ENCODE peak calls at places on chromosomes 1 and 21, in ten cellular contexts. One of them, this sample, is unnamed.

GRCh38 chr1:88276158-88276557 is 407.9 kb upstream of the PKN2 start:
- DNase-seq in NCI-H2171 treated with DMSO at 0.1 percent for 48 hours: no peak
- DNase-seq in NCI-H1694: no peak
- DNase-seq in ovary: no peak
- DNase-seq in kidney tubule cell: peak; percentile 86
- DNase-seq in anterior cingulate cortex: no peak
- DNase-seq in substantia nigra: no peak
- DNase-seq in activated effector memory CD4-positive, alpha-beta T cell treated with Interleukin-2 at 50 U/mL for 16 hours: no peak
- DNase-seq in posterior vena cava: no peak
- DNase-seq in NCI-H510A: no peak
- DNase-seq in this sample: no peak

GRCh38 chr1:198680174-198680871 is 41.5 kb downstream of the PTPRC start:
- DNase-seq in NCI-H2171 treated with DMSO at 0.1 percent for 48 hours: no peak
- DNase-seq in substantia nigra: no peak
- DNase-seq in kidney tubule cell: no peak
- DNase-seq in NCI-H510A: no peak
- DNase-seq in anterior cingulate cortex: no peak
- DNase-seq in activated effector memory CD4-positive, alpha-beta T cell treated with Interleukin-2 at 50 U/mL for 16 hours: no peak
- DNase-seq in ovary: no peak
- DNase-seq in posterior vena cava: no peak
- DNase-seq in NCI-H1694: no peak
- DNase-seq in this sample: no peak

GRCh38 chr1:8560611-8561544 is 243.0 kb downstream of the SLC45A1 start:
- DNase-seq in NCI-H1694: peak; percentile 30
- DNase-seq in substantia nigra: no peak
- DNase-seq in posterior vena cava: no peak
- DNase-seq in NCI-H2171 treated with DMSO at 0.1 percent for 48 hours: peak; percentile 76
- DNase-seq in anterior cingulate cortex: no peak
- DNase-seq in ovary: no peak
- DNase-seq in kidney tubule cell: peak; percentile 73
- DNase-seq in activated effector memory CD4-positive, alpha-beta T cell treated with Interleukin-2 at 50 U/mL for 16 hours: no peak
- DNase-seq in NCI-H510A: peak; percentile 65
- DNase-seq in this sample: peak; percentile 24

GRCh38 chr1:8408151-8408839 is 90.4 kb downstream of the SLC45A1 start:
- DNase-seq in kidney tubule cell: no peak
- DNase-seq in ovary: peak; percentile 86
- DNase-seq in posterior vena cava: peak; percentile 88
- DNase-seq in anterior cingulate cortex: no peak
- DNase-seq in NCI-H2171 treated with DMSO at 0.1 percent for 48 hours: no peak
- DNase-seq in NCI-H510A: no peak
- DNase-seq in substantia nigra: no peak
- DNase-seq in NCI-H1694: no peak
- DNase-seq in activated effector memory CD4-positive, alpha-beta T cell treated with Interleukin-2 at 50 U/mL for 16 hours: no peak
- DNase-seq in this sample: peak; percentile 86

GRCh38 chr1:8497196-8497878 is 179.4 kb downstream of the SLC45A1 start:
- DNase-seq in ovary: no peak
- DNase-seq in NCI-H510A: no peak
- DNase-seq in NCI-H2171 treated with DMSO at 0.1 percent for 48 hours: no peak
- DNase-seq in substantia nigra: no peak
- DNase-seq in activated effector memory CD4-positive, alpha-beta T cell treated with Interleukin-2 at 50 U/mL for 16 hours: no peak
- DNase-seq in kidney tubule cell: peak; percentile 68
- DNase-seq in NCI-H1694: no peak
- DNase-seq in anterior cingulate cortex: no peak
- DNase-seq in posterior vena cava: no peak
- DNase-seq in this sample: no peak

GRCh38 chr1:214503553-214503952 is 47.8 kb downstream of the PTPN14 start:
- DNase-seq in NCI-H510A: no peak
- DNase-seq in ovary: no peak
- DNase-seq in NCI-H2171 treated with DMSO at 0.1 percent for 48 hours: no peak
- DNase-seq in anterior cingulate cortex: no peak
- DNase-seq in activated effector memory CD4-positive, alpha-beta T cell treated with Interleukin-2 at 50 U/mL for 16 hours: no peak
- DNase-seq in posterior vena cava: no peak
- DNase-seq in substantia nigra: no peak
- DNase-seq in kidney tubule cell: no peak
- DNase-seq in NCI-H1694: no peak
- DNase-seq in this sample: no peak

GRCh38 chr1:44571712-44572571 is 102.3 kb downstream of the TMEM53 start:
- DNase-seq in posterior vena cava: no peak
- DNase-seq in substantia nigra: no peak
- DNase-seq in activated effector memory CD4-positive, alpha-beta T cell treated with Interleukin-2 at 50 U/mL for 16 hours: no peak
- DNase-seq in anterior cingulate cortex: no peak
- DNase-seq in NCI-H2171 treated with DMSO at 0.1 percent for 48 hours: peak; percentile 38
- DNase-seq in NCI-H510A: no peak
- DNase-seq in ovary: no peak
- DNase-seq in NCI-H1694: peak; percentile 39
- DNase-seq in kidney tubule cell: peak; percentile 25
- DNase-seq in this sample: no peak

GRCh38 chr1:241992734-241993133 is 6.2 kb downstream of the MAP1LC3C start:
- DNase-seq in NCI-H2171 treated with DMSO at 0.1 percent for 48 hours: no peak
- DNase-seq in ovary: no peak
- DNase-seq in posterior vena cava: no peak
- DNase-seq in activated effector memory CD4-positive, alpha-beta T cell treated with Interleukin-2 at 50 U/mL for 16 hours: no peak
- DNase-seq in substantia nigra: no peak
- DNase-seq in NCI-H510A: no peak
- DNase-seq in kidney tubule cell: peak; percentile 58
- DNase-seq in NCI-H1694: no peak
- DNase-seq in anterior cingulate cortex: no peak
- DNase-seq in this sample: no peak

GRCh38 chr1:153697191-153697872 is 18.8 kb downstream of the NPR1 start:
- DNase-seq in kidney tubule cell: peak; percentile 36
- DNase-seq in posterior vena cava: peak; percentile 93
- DNase-seq in activated effector memory CD4-positive, alpha-beta T cell treated with Interleukin-2 at 50 U/mL for 16 hours: no peak
- DNase-seq in NCI-H510A: no peak
- DNase-seq in ovary: peak; percentile 91
- DNase-seq in substantia nigra: no peak
- DNase-seq in NCI-H1694: no peak
- DNase-seq in anterior cingulate cortex: no peak
- DNase-seq in NCI-H2171 treated with DMSO at 0.1 percent for 48 hours: no peak
- DNase-seq in this sample: no peak

GRCh38 chr1:36136535-36136934 is 11.5 kb upstream of the COL8A2 start:
- DNase-seq in activated effector memory CD4-positive, alpha-beta T cell treated with Interleukin-2 at 50 U/mL for 16 hours: no peak
- DNase-seq in substantia nigra: no peak
- DNase-seq in NCI-H1694: no peak
- DNase-seq in anterior cingulate cortex: no peak
- DNase-seq in kidney tubule cell: peak; percentile 59
- DNase-seq in NCI-H510A: no peak
- DNase-seq in posterior vena cava: no peak
- DNase-seq in NCI-H2171 treated with DMSO at 0.1 percent for 48 hours: no peak
- DNase-seq in ovary: no peak
- DNase-seq in this sample: peak; percentile 77

GRCh38 chr1:198756470-198756869 is 117.6 kb downstream of the PTPRC start:
- DNase-seq in activated effector memory CD4-positive, alpha-beta T cell treated with Interleukin-2 at 50 U/mL for 16 hours: no peak
- DNase-seq in NCI-H1694: no peak
- DNase-seq in anterior cingulate cortex: no peak
- DNase-seq in NCI-H510A: no peak
- DNase-seq in substantia nigra: no peak
- DNase-seq in posterior vena cava: no peak
- DNase-seq in ovary: no peak
- DNase-seq in NCI-H2171 treated with DMSO at 0.1 percent for 48 hours: peak; percentile 16
- DNase-seq in kidney tubule cell: peak; percentile 23
- DNase-seq in this sample: no peak

GRCh38 chr1:16162163-16162822 is 6.4 kb upstream of the EPHA2 start:
- DNase-seq in NCI-H510A: no peak
- DNase-seq in NCI-H1694: no peak
- DNase-seq in anterior cingulate cortex: no peak
- DNase-seq in substantia nigra: no peak
- DNase-seq in kidney tubule cell: no peak
- DNase-seq in posterior vena cava: no peak
- DNase-seq in activated effector memory CD4-positive, alpha-beta T cell treated with Interleukin-2 at 50 U/mL for 16 hours: peak; percentile 67
- DNase-seq in NCI-H2171 treated with DMSO at 0.1 percent for 48 hours: no peak
- DNase-seq in ovary: peak; percentile 21
- DNase-seq in this sample: no peak

GRCh38 chr1:155091071-155092051 is 12.7 kb downstream of the EFNA3 start:
- DNase-seq in NCI-H510A: no peak
- DNase-seq in substantia nigra: peak; percentile 48
- DNase-seq in NCI-H2171 treated with DMSO at 0.1 percent for 48 hours: peak; percentile 65
- DNase-seq in ovary: peak; percentile 70
- DNase-seq in NCI-H1694: peak; percentile 94
- DNase-seq in anterior cingulate cortex: peak; percentile 69
- DNase-seq in kidney tubule cell: peak; percentile 69
- DNase-seq in posterior vena cava: peak; percentile 94
- DNase-seq in activated effector memory CD4-positive, alpha-beta T cell treated with Interleukin-2 at 50 U/mL for 16 hours: peak; percentile 61
- DNase-seq in this sample: peak; percentile 63

GRCh38 chr1:72937905-72938304 is 655.6 kb upstream of the NEGR1 start:
- DNase-seq in activated effector memory CD4-positive, alpha-beta T cell treated with Interleukin-2 at 50 U/mL for 16 hours: no peak
- DNase-seq in anterior cingulate cortex: no peak
- DNase-seq in posterior vena cava: no peak
- DNase-seq in substantia nigra: no peak
- DNase-seq in ovary: no peak
- DNase-seq in NCI-H1694: no peak
- DNase-seq in kidney tubule cell: no peak
- DNase-seq in NCI-H2171 treated with DMSO at 0.1 percent for 48 hours: no peak
- DNase-seq in NCI-H510A: no peak
- DNase-seq in this sample: no peak

GRCh38 chr1:172359531-172359991 is 60.9 kb upstream of the C1orf105 start:
- DNase-seq in activated effector memory CD4-positive, alpha-beta T cell treated with Interleukin-2 at 50 U/mL for 16 hours: no peak
- DNase-seq in kidney tubule cell: peak; percentile 79
- DNase-seq in NCI-H2171 treated with DMSO at 0.1 percent for 48 hours: peak; percentile 80
- DNase-seq in NCI-H510A: no peak
- DNase-seq in ovary: no peak
- DNase-seq in posterior vena cava: no peak
- DNase-seq in anterior cingulate cortex: no peak
- DNase-seq in substantia nigra: no peak
- DNase-seq in NCI-H1694: peak; percentile 35
- DNase-seq in this sample: peak; percentile 60

GRCh38 chr1:232952514-232953175 is 2.2 kb downstream of the NTPCR start:
- DNase-seq in substantia nigra: no peak
- DNase-seq in activated effector memory CD4-positive, alpha-beta T cell treated with Interleukin-2 at 50 U/mL for 16 hours: no peak
- DNase-seq in posterior vena cava: no peak
- DNase-seq in anterior cingulate cortex: no peak
- DNase-seq in NCI-H1694: peak; percentile 52
- DNase-seq in NCI-H510A: peak; percentile 40
- DNase-seq in NCI-H2171 treated with DMSO at 0.1 percent for 48 hours: peak; percentile 67
- DNase-seq in kidney tubule cell: peak; percentile 81
- DNase-seq in ovary: no peak
- DNase-seq in this sample: peak; percentile 24

GRCh38 chr1:31944205-31945089 is 6.3 kb upstream of the PTP4A2 start:
- DNase-seq in NCI-H1694: no peak
- DNase-seq in activated effector memory CD4-positive, alpha-beta T cell treated with Interleukin-2 at 50 U/mL for 16 hours: peak; percentile 81
- DNase-seq in kidney tubule cell: peak; percentile 62
- DNase-seq in NCI-H2171 treated with DMSO at 0.1 percent for 48 hours: no peak
- DNase-seq in NCI-H510A: peak; percentile 31
- DNase-seq in ovary: peak; percentile 94
- DNase-seq in anterior cingulate cortex: no peak
- DNase-seq in posterior vena cava: peak; percentile 97
- DNase-seq in substantia nigra: peak; percentile 32
- DNase-seq in this sample: peak; percentile 66

GRCh38 chr1:54811066-54811465 is 9.9 kb upstream of the TTC22 start:
- DNase-seq in anterior cingulate cortex: no peak
- DNase-seq in NCI-H510A: no peak
- DNase-seq in NCI-H1694: no peak
- DNase-seq in activated effector memory CD4-positive, alpha-beta T cell treated with Interleukin-2 at 50 U/mL for 16 hours: no peak
- DNase-seq in kidney tubule cell: no peak
- DNase-seq in ovary: no peak
- DNase-seq in NCI-H2171 treated with DMSO at 0.1 percent for 48 hours: no peak
- DNase-seq in posterior vena cava: peak; percentile 47
- DNase-seq in substantia nigra: no peak
- DNase-seq in this sample: no peak

GRCh38 chr1:241612533-241613505 is 27.4 kb downstream of the CHML start:
- DNase-seq in ovary: no peak
- DNase-seq in NCI-H510A: no peak
- DNase-seq in NCI-H1694: no peak
- DNase-seq in kidney tubule cell: peak; percentile 90
- DNase-seq in activated effector memory CD4-positive, alpha-beta T cell treated with Interleukin-2 at 50 U/mL for 16 hours: no peak
- DNase-seq in anterior cingulate cortex: no peak
- DNase-seq in posterior vena cava: no peak
- DNase-seq in substantia nigra: no peak
- DNase-seq in NCI-H2171 treated with DMSO at 0.1 percent for 48 hours: no peak
- DNase-seq in this sample: no peak

GRCh38 chr21:39650306-39650705 is 37.6 kb downstream of the B3GALT5 start:
- DNase-seq in ovary: no peak
- DNase-seq in substantia nigra: no peak
- DNase-seq in kidney tubule cell: no peak
- DNase-seq in NCI-H1694: no peak
- DNase-seq in posterior vena cava: no peak
- DNase-seq in activated effector memory CD4-positive, alpha-beta T cell treated with Interleukin-2 at 50 U/mL for 16 hours: no peak
- DNase-seq in anterior cingulate cortex: no peak
- DNase-seq in NCI-H510A: no peak
- DNase-seq in NCI-H2171 treated with DMSO at 0.1 percent for 48 hours: no peak
- DNase-seq in this sample: no peak

GRCh38 chr21:15433091-15433490 is 296.7 kb upstream of the USP25 start:
- DNase-seq in kidney tubule cell: peak; percentile 31
- DNase-seq in anterior cingulate cortex: no peak
- DNase-seq in activated effector memory CD4-positive, alpha-beta T cell treated with Interleukin-2 at 50 U/mL for 16 hours: no peak
- DNase-seq in ovary: no peak
- DNase-seq in NCI-H510A: no peak
- DNase-seq in NCI-H2171 treated with DMSO at 0.1 percent for 48 hours: no peak
- DNase-seq in posterior vena cava: no peak
- DNase-seq in substantia nigra: no peak
- DNase-seq in NCI-H1694: no peak
- DNase-seq in this sample: no peak

GRCh38 chr1:95068956-95069710 is 3.6 kb downstream of the ALG14 start:
- DNase-seq in activated effector memory CD4-positive, alpha-beta T cell treated with Interleukin-2 at 50 U/mL for 16 hours: no peak
- DNase-seq in posterior vena cava: no peak
- DNase-seq in NCI-H510A: no peak
- DNase-seq in NCI-H1694: no peak
- DNase-seq in substantia nigra: no peak
- DNase-seq in anterior cingulate cortex: no peak
- DNase-seq in NCI-H2171 treated with DMSO at 0.1 percent for 48 hours: no peak
- DNase-seq in kidney tubule cell: peak; percentile 74
- DNase-seq in ovary: no peak
- DNase-seq in this sample: no peak

GRCh38 chr1:154931940-154932487 is 4.5 kb downstream of the PMVK start:
- DNase-seq in ovary: no peak
- DNase-seq in posterior vena cava: no peak
- DNase-seq in kidney tubule cell: peak; percentile 72
- DNase-seq in activated effector memory CD4-positive, alpha-beta T cell treated with Interleukin-2 at 50 U/mL for 16 hours: no peak
- DNase-seq in anterior cingulate cortex: no peak
- DNase-seq in NCI-H2171 treated with DMSO at 0.1 percent for 48 hours: no peak
- DNase-seq in NCI-H510A: no peak
- DNase-seq in substantia nigra: no peak
- DNase-seq in NCI-H1694: no peak
- DNase-seq in this sample: peak; percentile 55

GRCh38 chr1:961132-961652 is 808 bp downstream of the KLHL17 start:
- DNase-seq in ovary: no peak
- DNase-seq in posterior vena cava: no peak
- DNase-seq in anterior cingulate cortex: no peak
- DNase-seq in NCI-H510A: no peak
- DNase-seq in NCI-H1694: no peak
- DNase-seq in activated effector memory CD4-positive, alpha-beta T cell treated with Interleukin-2 at 50 U/mL for 16 hours: no peak
- DNase-seq in substantia nigra: no peak
- DNase-seq in NCI-H2171 treated with DMSO at 0.1 percent for 48 hours: no peak
- DNase-seq in kidney tubule cell: no peak
- DNase-seq in this sample: no peak

GRCh38 chr1:31732751-31733289 is 29.0 kb upstream of the COL16A1 start:
- DNase-seq in anterior cingulate cortex: no peak
- DNase-seq in substantia nigra: no peak
- DNase-seq in posterior vena cava: no peak
- DNase-seq in NCI-H510A: no peak
- DNase-seq in NCI-H2171 treated with DMSO at 0.1 percent for 48 hours: no peak
- DNase-seq in activated effector memory CD4-positive, alpha-beta T cell treated with Interleukin-2 at 50 U/mL for 16 hours: no peak
- DNase-seq in kidney tubule cell: no peak
- DNase-seq in NCI-H1694: no peak
- DNase-seq in ovary: no peak
- DNase-seq in this sample: no peak

GRCh38 chr1:43990271-43991199 is 864 bp upstream of the CCDC24 start:
- DNase-seq in posterior vena cava: no peak
- DNase-seq in NCI-H510A: peak; percentile 88
- DNase-seq in anterior cingulate cortex: no peak
- DNase-seq in kidney tubule cell: no peak
- DNase-seq in substantia nigra: no peak
- DNase-seq in NCI-H2171 treated with DMSO at 0.1 percent for 48 hours: no peak
- DNase-seq in ovary: no peak
- DNase-seq in NCI-H1694: no peak
- DNase-seq in activated effector memory CD4-positive, alpha-beta T cell treated with Interleukin-2 at 50 U/mL for 16 hours: no peak
- DNase-seq in this sample: no peak

GRCh38 chr21:23016617-23017016 is 2018.4 kb downstream of the NCAM2 start:
- DNase-seq in activated effector memory CD4-positive, alpha-beta T cell treated with Interleukin-2 at 50 U/mL for 16 hours: no peak
- DNase-seq in kidney tubule cell: no peak
- DNase-seq in posterior vena cava: no peak
- DNase-seq in anterior cingulate cortex: no peak
- DNase-seq in NCI-H1694: peak; percentile 80
- DNase-seq in ovary: no peak
- DNase-seq in NCI-H2171 treated with DMSO at 0.1 percent for 48 hours: peak; percentile 24
- DNase-seq in NCI-H510A: no peak
- DNase-seq in substantia nigra: no peak
- DNase-seq in this sample: no peak

GRCh38 chr1:16137890-16138467 is 17.9 kb downstream of the EPHA2 start:
- DNase-seq in activated effector memory CD4-positive, alpha-beta T cell treated with Interleukin-2 at 50 U/mL for 16 hours: no peak
- DNase-seq in kidney tubule cell: no peak
- DNase-seq in NCI-H2171 treated with DMSO at 0.1 percent for 48 hours: no peak
- DNase-seq in substantia nigra: no peak
- DNase-seq in anterior cingulate cortex: no peak
- DNase-seq in NCI-H510A: no peak
- DNase-seq in posterior vena cava: no peak
- DNase-seq in ovary: no peak
- DNase-seq in NCI-H1694: no peak
- DNase-seq in this sample: no peak

This sample was measured in prostate gland.